ENCODE peak calls at places on chromosome 11, in four cellular contexts. N, I, L and K are unnamed samples.

GRCh38 chr11:76147106-76147735 is 59.1 kb downstream of the WNT11 start:
- DNase-seq in N (no peak), I (no peak), L (no peak), K (peak; percentile 62)

GRCh38 chr11:36540998-36541397 is 26.8 kb upstream of the RAG1 start:
- DNase-seq in N (no peak), I (peak; percentile 33), L (no peak), K (peak; percentile 42)

GRCh38 chr11:119169272-119169719 is 771 bp downstream of the NLRX1 start:
- DNase-seq in N (peak; percentile 44), I (no peak), L (no peak), K (peak; percentile 80)

GRCh38 chr11:68037481-68038225 is 1.2 kb upstream of the TCIRG1 start:
- DNase-seq in N (no peak), I (no peak), L (no peak), K (peak; percentile 51)

GRCh38 chr11:128297111-128297651 is 290.2 kb downstream of the ETS1 start:
- DNase-seq in N (no peak), I (no peak), L (peak; percentile 39), K (no peak)

GRCh38 chr11:116519499-116519898 is 253.3 kb downstream of the BUD13 start:
- DNase-seq in N (no peak), I (no peak), L (no peak), K (no peak)

GRCh38 chr11:2260491-2261364 is 9.7 kb downstream of the ASCL2 start:
- DNase-seq in N (no peak), I (no peak), L (no peak), K (no peak)

GRCh38 chr11:123707606-123708205 is 33.8 kb downstream of the ZNF202 start:
- DNase-seq in N (no peak), I (peak; percentile 7), L (peak; percentile 49), K (no peak)

GRCh38 chr11:121451982-121452608 is at the start of gene SORL1:
- DNase-seq in N (peak; percentile 52), I (peak; percentile 85), L (peak; percentile 61), K (peak; percentile 86)

GRCh38 chr11:2775083-2775625 is 75.4 kb upstream of the KCNQ1OT1 start:
- DNase-seq in N (no peak), I (no peak), L (no peak), K (peak; percentile 74)

GRCh38 chr11:62588966-62589637 is 2.2 kb downstream of the TUT1 start:
- DNase-seq in N (no peak), I (no peak), L (no peak), K (peak; percentile 46)

GRCh38 chr11:118939948-118940598 is 14.3 kb upstream of the BCL9L start:
- DNase-seq in N (no peak), I (no peak), L (peak; percentile 40), K (no peak)

GRCh38 chr11:128022007-128022368 is 565.4 kb downstream of the ETS1 start:
- DNase-seq in N (no peak), I (no peak), L (no peak), K (no peak)

GRCh38 chr11:35567737-35568465 is 42.5 kb upstream of the PAMR1 start:
- DNase-seq in N (no peak), I (no peak), L (no peak), K (no peak)

GRCh38 chr11:70415176-70415575 is 16.8 kb downstream of the CTTN start:
- DNase-seq in N (no peak), I (no peak), L (no peak), K (no peak)

GRCh38 chr11:110529043-110529442 is 99.3 kb downstream of the FDX1 start:
- DNase-seq in N (no peak), I (no peak), L (no peak), K (no peak)

GRCh38 chr11:61163714-61164609 is 2.7 kb upstream of the VPS37C start:
- DNase-seq in N (no peak), I (no peak), L (no peak), K (no peak)

GRCh38 chr11:105673089-105673488 is 63.2 kb downstream of the GRIA4 start:
- DNase-seq in N (no peak), I (no peak), L (no peak), K (no peak)

GRCh38 chr11:102799656-102800339 is 1.8 kb upstream of the MMP1 start:
- DNase-seq in N (no peak), I (no peak), L (no peak), K (no peak)

GRCh38 chr11:115759622-115760527 is 255.7 kb upstream of the CADM1 start:
- DNase-seq in N (peak; percentile 28), I (no peak), L (no peak), K (peak; percentile 56)

GRCh38 chr11:30046211-30046945 is 29.5 kb upstream of the KCNA4 start:
- DNase-seq in N (no peak), I (no peak), L (no peak), K (no peak)

GRCh38 chr11:102464859-102465500 is 12.4 kb upstream of the TMEM123 start:
- DNase-seq in N (no peak), I (no peak), L (no peak), K (no peak)

GRCh38 chr11:73520358-73521061 is 77.4 kb downstream of the FAM168A start:
- DNase-seq in N (no peak), I (no peak), L (no peak), K (no peak)

GRCh38 chr11:85752890-85753581 is 57.9 kb downstream of the SYTL2 start:
- DNase-seq in N (no peak), I (no peak), L (peak; percentile 87), K (peak; percentile 56)

GRCh38 chr11:120170741-120171261 is 32.9 kb upstream of the TRIM29 start:
- DNase-seq in N (no peak), I (no peak), L (no peak), K (peak; percentile 70)

GRCh38 chr11:94658386-94658785 is 91.2 kb downstream of the PIWIL4 start:
- DNase-seq in N (no peak), I (no peak), L (no peak), K (no peak)

GRCh38 chr11:68584097-68584496 is 100.2 kb upstream of the GAL start:
- DNase-seq in N (no peak), I (peak; percentile 12), L (peak; percentile 10), K (no peak)

GRCh38 chr11:9574806-9575530 is 1.5 kb downstream of the WEE1 start:
- DNase-seq in N (peak; percentile 71), I (no peak), L (no peak), K (no peak)

GRCh38 chr11:87451400-87451799 is 413.7 kb downstream of the TMEM135 start:
- DNase-seq in N (no peak), I (no peak), L (no peak), K (no peak)

GRCh38 chr11:104033134-104033533 is 3.3 kb upstream of the DDI1 start:
- DNase-seq in N (peak; percentile 22), I (no peak), L (no peak), K (no peak)

GRCh38 chr11:1861435-1862411 is 8.8 kb downstream of the LSP1 start:
- DNase-seq in N (no peak), I (no peak), L (no peak), K (no peak)

GRCh38 chr11:44564198-44564597 is 1.3 kb upstream of the CD82 start:
- DNase-seq in N (no peak), I (no peak), L (no peak), K (no peak)

GRCh38 chr11:32566527-32566926 is 17.1 kb upstream of the EIF3M start:
- DNase-seq in N (no peak), I (no peak), L (no peak), K (no peak)

GRCh38 chr11:69400769-69401590 is 80.5 kb upstream of the LINC01488 start:
- DNase-seq in N (no peak), I (no peak), L (no peak), K (no peak)

GRCh38 chr11:126310229-126310991 is 6.5 kb downstream of the DCPS start:
- DNase-seq in N (peak; percentile 75), I (peak; percentile 75), L (peak; percentile 14), K (peak; percentile 79)

GRCh38 chr11:61392991-61393595 is 706 bp downstream of the TMEM216 start:
- DNase-seq in N (no peak), I (no peak), L (peak; percentile 2), K (no peak)

GRCh38 chr11:10415817-10416392 is 39.2 kb upstream of the AMPD3 start:
- DNase-seq in N (no peak), I (no peak), L (no peak), K (no peak)

GRCh38 chr11:65446446-65447277 is 24.1 kb downstream of the NEAT1 start:
- DNase-seq in N (no peak), I (peak; percentile 61), L (no peak), K (peak; percentile 81)